ENCODE peak calls at places on chromosomes 4 and X, in eight cellular contexts. R is stimulated activated CD4-positive, alpha-beta T cell treated with anti-CD3 and anti-CD28 coated beads, Interleukin-15, amount 100 ng/mL, for 1 hour; D is G401; C is dermis microvascular lymphatic vessel endothelial cell; T is CD4-positive, alpha-beta T cell; B is psoas muscle; G is NCI-H1417; E is Calu3. F is an unnamed sample.

GRCh38 chrX:135435139-135435922 is 13.6 kb downstream of the SMIM10L2A start:
- DNase-seq in R (no peak), D (no peak), C (no peak), T (no peak), B (no peak), G (no peak), E (no peak), F (no peak)

GRCh38 chrX:55710701-55711100 is 6.8 kb upstream of the RRAGB start:
- DNase-seq in R (no peak), D (no peak), C (peak; percentile 87), T (no peak), B (no peak), G (no peak), E (peak; percentile 2), F (peak; percentile 41)

GRCh38 chr4:125049711-125050110 is 265.0 kb upstream of the FAT4 start:
- DNase-seq in R (no peak), D (no peak), C (no peak), T (no peak), B (no peak), G (peak; percentile 9), E (no peak), F (peak; percentile 59)

GRCh38 chr4:163527172-163527571 is 32.7 kb downstream of the TMA16 start:
- DNase-seq in R (no peak), D (no peak), C (peak; percentile 14), T (no peak), B (no peak), G (no peak), E (no peak), F (no peak)

GRCh38 chr4:25884040-25884788 is 21.4 kb upstream of the SEL1L3 start:
- DNase-seq in R (no peak), D (no peak), C (peak; percentile 80), T (no peak), B (no peak), G (no peak), E (no peak), F (peak; percentile 61)

GRCh38 chr4:40562681-40563080 is 67.0 kb downstream of the RBM47 start:
- DNase-seq in R (no peak), D (no peak), C (no peak), T (no peak), B (no peak), G (no peak), E (no peak), F (peak; percentile 37)

GRCh38 chrX:129980043-129980442 is 2.4 kb upstream of the BCORL1 start:
- DNase-seq in R (no peak), D (peak; percentile 27), C (no peak), T (peak; percentile 34), B (peak; percentile 37), G (no peak), E (no peak), F (no peak)

GRCh38 chrX:128769511-128769910 is 717.3 kb upstream of the ACTRT1 start:
- DNase-seq in R (no peak), D (no peak), C (no peak), T (no peak), B (no peak), G (no peak), E (no peak), F (no peak)